ENCODE peak calls at places on chromosomes 4 and X, in seven cellular contexts. I, O, M, S, R, T and V are unnamed samples.

GRCh38 chrX:19285857-19286256 is 57.9 kb upstream of the PDHA1 start:
- DNase-seq in I (no peak), O (no peak), M (no peak), S (no peak), R (no peak), T (no peak), V (no peak)

GRCh38 chrX:68953331-68953730 is 124.5 kb downstream of the EFNB1 start:
- DNase-seq in I (no peak), O (no peak), M (no peak), S (no peak), R (no peak), T (no peak), V (no peak)

GRCh38 chr4:145618210-145618911 is 824 bp upstream of the MMAA start:
- DNase-seq in I (peak), O (no peak), M (no peak), S (no peak), R (peak), T (peak), V (no peak)

GRCh38 chr4:184348311-184349233 is 125.8 kb downstream of the IRF2 start:
- DNase-seq in I (no peak), O (no peak), M (no peak), S (no peak), R (peak), T (no peak), V (peak)

GRCh38 chr4:181830404-181831035 is 412.7 kb upstream of the TENM3 start:
- DNase-seq in I (no peak), O (no peak), M (no peak), S (no peak), R (no peak), T (no peak), V (no peak)

GRCh38 chr4:152162331-152162697 is 373.6 kb downstream of the FBXW7 start:
- DNase-seq in I (no peak), O (no peak), M (peak), S (no peak), R (no peak), T (no peak), V (no peak)

GRCh38 chrX:119729408-119730201 is 28.8 kb upstream of the SOWAHD start:
- DNase-seq in I (peak), O (peak), M (no peak), S (peak), R (peak), T (peak), V (peak)

GRCh38 chr4:114867291-114867690 is 246.1 kb downstream of the NDST4 start:
- DNase-seq in I (no peak), O (no peak), M (no peak), S (no peak), R (no peak), T (no peak), V (no peak)

GRCh38 chrX:47976254-47977151 is 27.3 kb downstream of the ZNF182 start:
- DNase-seq in I (no peak), O (no peak), M (no peak), S (no peak), R (no peak), T (no peak), V (no peak)

GRCh38 chr4:110510955-110511544 is 35.1 kb downstream of the ENPEP start:
- DNase-seq in I (no peak), O (peak), M (peak), S (no peak), R (no peak), T (peak), V (no peak)

GRCh38 chr4:89868999-89869589 is 25.6 kb upstream of the MMRN1 start:
- DNase-seq in I (no peak), O (no peak), M (peak), S (no peak), R (no peak), T (no peak), V (no peak)

GRCh38 chr4:158722291-158722916 is 792 bp downstream of the PPID start:
- DNase-seq in I (no peak), O (peak), M (peak), S (no peak), R (no peak), T (peak), V (peak)

GRCh38 chr4:13546855-13547562 is 2.7 kb upstream of the NKX3-2 start:
- DNase-seq in I (no peak), O (no peak), M (no peak), S (no peak), R (no peak), T (peak), V (no peak)

GRCh38 chrX:49089553-49089952 is 9.9 kb upstream of the WDR45 start:
- DNase-seq in I (no peak), O (no peak), M (no peak), S (no peak), R (no peak), T (no peak), V (no peak)

GRCh38 chrX:138127314-138127713 is 561.4 kb downstream of the ZIC3 start:
- DNase-seq in I (no peak), O (peak), M (peak), S (no peak), R (no peak), T (no peak), V (no peak)

GRCh38 chrX:39613997-39614679 is 483.6 kb downstream of the BCOR start:
- DNase-seq in I (no peak), O (peak), M (no peak), S (no peak), R (no peak), T (peak), V (no peak)

GRCh38 chrX:45006002-45006800 is 133.2 kb downstream of the KDM6A start:
- DNase-seq in I (no peak), O (peak), M (peak), S (no peak), R (no peak), T (no peak), V (peak)

GRCh38 chrX:107549504-107549903 is 78.8 kb upstream of the PRPS1 start:
- DNase-seq in I (no peak), O (no peak), M (no peak), S (no peak), R (no peak), T (no peak), V (no peak)

GRCh38 chrX:68146054-68146453 is 287.2 kb downstream of the OPHN1 start:
- DNase-seq in I (no peak), O (peak), M (peak), S (no peak), R (no peak), T (peak), V (peak)

GRCh38 chr4:114087596-114088230 is 108.3 kb upstream of the ARSJ start:
- DNase-seq in I (no peak), O (no peak), M (peak), S (no peak), R (no peak), T (no peak), V (peak)

GRCh38 chr4:144699565-144699964 is 53.6 kb downstream of the HHIP start:
- DNase-seq in I (no peak), O (peak), M (peak), S (no peak), R (no peak), T (no peak), V (no peak)

GRCh38 chrX:8749697-8750096 is 17.8 kb upstream of the ANOS1 start:
- DNase-seq in I (no peak), O (no peak), M (no peak), S (no peak), R (no peak), T (no peak), V (no peak)

GRCh38 chr4:187209921-187210613 is 486.4 kb upstream of the FAT1 start:
- DNase-seq in I (no peak), O (peak), M (peak), S (no peak), R (no peak), T (no peak), V (peak)

GRCh38 chrX:69285881-69286545 is 120.8 kb upstream of the PJA1 start:
- DNase-seq in I (peak), O (peak), M (no peak), S (peak), R (peak), T (peak), V (no peak)

GRCh38 chr4:46946914-46947313 is 37.9 kb upstream of the COX7B2 start:
- DNase-seq in I (no peak), O (no peak), M (peak), S (no peak), R (no peak), T (no peak), V (peak)

GRCh38 chr4:72505314-72505744 is 63.7 kb downstream of the ADAMTS3 start:
- DNase-seq in I (no peak), O (peak), M (peak), S (no peak), R (no peak), T (peak), V (peak)

GRCh38 chr4:96525901-96526300 is 686.0 kb downstream of the PDHA2 start:
- DNase-seq in I (no peak), O (no peak), M (peak), S (no peak), R (no peak), T (no peak), V (peak)

GRCh38 chrX:23825675-23826074 is 42.7 kb downstream of the SAT1 start:
- DNase-seq in I (no peak), O (no peak), M (no peak), S (no peak), R (no peak), T (no peak), V (no peak)

GRCh38 chr4:2074588-2074987 is 15.5 kb downstream of the NAT8L start:
- DNase-seq in I (no peak), O (no peak), M (no peak), S (no peak), R (no peak), T (no peak), V (no peak)

GRCh38 chr4:2072971-2073807 is 14.1 kb downstream of the NAT8L start:
- DNase-seq in I (no peak), O (no peak), M (no peak), S (no peak), R (no peak), T (no peak), V (no peak)

GRCh38 chr4:2071912-2072867 is 13.1 kb downstream of the NAT8L start:
- DNase-seq in I (no peak), O (no peak), M (no peak), S (no peak), R (peak), T (no peak), V (no peak)

GRCh38 chr4:2075171-2075986 is 16.3 kb downstream of the NAT8L start:
- DNase-seq in I (no peak), O (no peak), M (no peak), S (no peak), R (no peak), T (no peak), V (no peak)

GRCh38 chr4:2073808-2074481 is 14.8 kb downstream of the NAT8L start:
- DNase-seq in I (no peak), O (no peak), M (no peak), S (no peak), R (no peak), T (no peak), V (no peak)
- H3K27ac ChIP-seq in I (no peak), O (no peak), M (no peak), S (no peak), R (no peak), T (no peak), V (no peak)

GRCh38 chr4:155900402-155900801 is 3.1 kb upstream of the TDO2 start:
- DNase-seq in I (no peak), O (peak), M (peak), S (no peak), R (no peak), T (no peak), V (peak)

GRCh38 chr4:155903453-155903852 is at the start of gene TDO2:
- DNase-seq in I (no peak), O (no peak), M (no peak), S (no peak), R (no peak), T (no peak), V (no peak)

DNA sequence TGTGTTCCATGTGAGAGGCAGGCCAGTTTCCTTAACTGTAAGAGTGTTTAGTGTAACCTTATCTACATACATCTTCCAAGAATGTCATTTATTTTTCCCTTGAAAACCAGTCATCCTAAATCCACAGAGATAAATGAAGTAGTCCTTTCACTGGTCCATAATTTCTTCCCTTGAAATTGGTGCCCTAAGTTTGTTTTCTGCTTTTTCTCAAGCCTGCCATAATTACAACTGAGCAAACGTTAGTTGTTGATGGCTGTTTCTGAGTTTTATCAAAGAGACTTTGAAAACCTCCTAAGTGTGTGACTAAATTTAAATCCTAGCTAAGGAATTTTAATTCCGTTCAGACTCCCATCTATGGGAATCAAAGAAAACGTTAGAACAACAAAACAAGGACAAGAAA is 3.6 kb upstream of the TDO2 start:
- DNase-seq in I (no peak), O (no peak), M (peak), S (no peak), R (no peak), T (no peak), V (no peak)
- H3K27ac ChIP-seq in I (no peak), O (no peak), M (no peak), S (no peak), R (no peak), T (no peak), V (no peak)

GRCh38 chr4:38386654-38387188 is 277.3 kb upstream of the KLF3 start:
- DNase-seq in I (no peak), O (no peak), M (no peak), S (no peak), R (no peak), T (no peak), V (no peak)
- H3K27ac ChIP-seq in I (peak), O (no peak), M (no peak), S (no peak), R (peak), T (no peak), V (no peak)

GRCh38 chrX:110170029-110170428 is 147.9 kb downstream of the AMMECR1 start:
- DNase-seq in I (no peak), O (no peak), M (no peak), S (no peak), R (no peak), T (no peak), V (no peak)

GRCh38 chrX:110171442-110171841 is 146.4 kb downstream of the AMMECR1 start:
- DNase-seq in I (no peak), O (no peak), M (no peak), S (no peak), R (no peak), T (no peak), V (no peak)

GRCh38 chrX:110175146-110175545 is 142.7 kb downstream of the AMMECR1 start:
- DNase-seq in I (no peak), O (no peak), M (no peak), S (no peak), R (no peak), T (no peak), V (no peak)

GRCh38 chrX:110173192-110174175 is 144.4 kb downstream of the AMMECR1 start:
- DNase-seq in I (no peak), O (peak), M (no peak), S (no peak), R (no peak), T (no peak), V (no peak)

GRCh38 chrX:110172215-110172614 is 145.7 kb downstream of the AMMECR1 start:
- DNase-seq in I (no peak), O (no peak), M (no peak), S (no peak), R (no peak), T (no peak), V (no peak)
- H3K27ac ChIP-seq in I (no peak), O (no peak), M (no peak), S (no peak), R (no peak), T (no peak), V (no peak)

DNA sequence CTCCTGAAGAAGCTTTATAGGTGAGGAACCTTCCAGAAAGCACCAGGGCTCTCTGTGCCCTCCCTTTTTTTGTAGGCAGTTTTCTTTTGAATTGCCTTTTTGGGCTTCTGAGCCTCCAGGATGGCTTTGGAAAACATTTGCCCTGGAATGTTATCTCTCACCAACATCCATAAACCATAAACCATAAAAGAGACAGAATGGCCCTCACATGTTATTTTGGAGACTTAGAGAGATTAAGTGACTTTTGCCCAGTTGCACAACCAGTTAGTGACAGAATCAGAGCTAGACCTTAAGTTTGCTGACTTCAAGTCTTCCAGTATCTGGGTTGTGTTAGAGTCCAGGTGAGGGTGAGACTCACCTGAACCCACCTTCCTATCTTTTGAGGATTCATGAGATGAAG is 153.0 kb upstream of the STX18 start:
- DNase-seq in I (no peak), O (no peak), M (no peak), S (no peak), R (no peak), T (no peak), V (no peak)
- H3K27ac ChIP-seq in I (no peak), O (no peak), M (no peak), S (no peak), R (no peak), T (no peak), V (no peak)